ENCODE peak calls at places on chromosomes 11 and 22, in four cellular contexts. G, F, V and I are unnamed samples.

GRCh38 chr11:108635106-108635505 is 29.8 kb upstream of the DDX10 start:
- DNase-seq in V (no peak), G (peak; percentile 100), F (no peak), I (peak; percentile 92)

GRCh38 chr11:70064011-70064725 is 13.9 kb upstream of the ANO1 start:
- DNase-seq in F (no peak), G (no peak), V (no peak), I (no peak)

GRCh38 chr22:36383110-36383581 is 4.6 kb downstream of the MYH9 start:
- DNase-seq in G (peak; percentile 85), F (no peak), V (no peak), I (peak; percentile 55)

GRCh38 chr22:50529416-50530279 is at the start of gene TYMP:
- DNase-seq in V (no peak), G (no peak), F (peak; percentile 50), I (no peak)

GRCh38 chr11:78419327-78419726 is 1.7 kb upstream of the GAB2 start:
- DNase-seq in G (peak; percentile 45), V (peak; percentile 88), F (peak; percentile 81), I (peak; percentile 82)

GRCh38 chr11:1782831-1783724 is 19.4 kb upstream of the CTSD start:
- DNase-seq in F (no peak), V (no peak), G (peak; percentile 62), I (no peak)

GRCh38 chr11:102850973-102851745 is 7.8 kb upstream of the MMP3 start:
- DNase-seq in F (no peak), G (peak; percentile 55), V (no peak), I (peak; percentile 74)

GRCh38 chr22:43826142-43827093 is 14.3 kb upstream of the EFCAB6 start:
- DNase-seq in V (peak; percentile 20), G (no peak), F (no peak), I (peak; percentile 79)

GRCh38 chr11:44970293-44970692 is 19.6 kb upstream of the TP53I11 start:
- DNase-seq in G (no peak), V (no peak), F (no peak), I (no peak)

GRCh38 chr22:49469896-49470740 is 357.6 kb downstream of the BRD1 start:
- DNase-seq in F (no peak), G (no peak), V (no peak), I (no peak)

GRCh38 chr11:131978351-131978750 is 607.9 kb downstream of the NTM start:
- DNase-seq in V (no peak), G (no peak), F (no peak), I (peak; percentile 17)

GRCh38 chr22:19514831-19515565 is 9.2 kb downstream of the CLDN5 start:
- DNase-seq in V (no peak), F (no peak), G (no peak), I (peak; percentile 12)

GRCh38 chr11:13923716-13924650 is 38.5 kb upstream of the SPON1 start:
- DNase-seq in V (no peak), F (no peak), G (peak; percentile 75), I (no peak)

GRCh38 chr22:41826430-41827383 is 6.2 kb upstream of the SREBF2 start:
- DNase-seq in F (no peak), G (no peak), V (no peak), I (no peak)

GRCh38 chr11:46695345-46696211 is 4.8 kb downstream of the ARHGAP1 start:
- DNase-seq in F (no peak), G (no peak), V (no peak), I (no peak)
- H3K27ac ChIP-seq in F (no peak overlapping the region), G (no peak overlapping the region), V (peak overlapping the region; percentile 78), I (no peak overlapping the region)

GRCh38 chr11:120335596-120335927 is 651 bp upstream of the ARHGEF12 start:
- DNase-seq in V (peak; percentile 36), F (no peak), G (no peak), I (no peak)

GRCh38 chr11:120334894-120335462 is 1.2 kb upstream of the ARHGEF12 start:
- DNase-seq in V (peak; percentile 80), G (peak; percentile 81), F (peak; percentile 81), I (peak; percentile 73)

GRCh38 chr11:120337133-120337895 is 1.1 kb downstream of the ARHGEF12 start:
- DNase-seq in V (peak; percentile 39), F (peak; percentile 61), G (peak; percentile 50), I (no peak)

GRCh38 chr11:120336641-120337132 is 474 bp downstream of the ARHGEF12 start:
- DNase-seq in G (no peak), V (no peak), F (no peak), I (no peak)

DNA sequence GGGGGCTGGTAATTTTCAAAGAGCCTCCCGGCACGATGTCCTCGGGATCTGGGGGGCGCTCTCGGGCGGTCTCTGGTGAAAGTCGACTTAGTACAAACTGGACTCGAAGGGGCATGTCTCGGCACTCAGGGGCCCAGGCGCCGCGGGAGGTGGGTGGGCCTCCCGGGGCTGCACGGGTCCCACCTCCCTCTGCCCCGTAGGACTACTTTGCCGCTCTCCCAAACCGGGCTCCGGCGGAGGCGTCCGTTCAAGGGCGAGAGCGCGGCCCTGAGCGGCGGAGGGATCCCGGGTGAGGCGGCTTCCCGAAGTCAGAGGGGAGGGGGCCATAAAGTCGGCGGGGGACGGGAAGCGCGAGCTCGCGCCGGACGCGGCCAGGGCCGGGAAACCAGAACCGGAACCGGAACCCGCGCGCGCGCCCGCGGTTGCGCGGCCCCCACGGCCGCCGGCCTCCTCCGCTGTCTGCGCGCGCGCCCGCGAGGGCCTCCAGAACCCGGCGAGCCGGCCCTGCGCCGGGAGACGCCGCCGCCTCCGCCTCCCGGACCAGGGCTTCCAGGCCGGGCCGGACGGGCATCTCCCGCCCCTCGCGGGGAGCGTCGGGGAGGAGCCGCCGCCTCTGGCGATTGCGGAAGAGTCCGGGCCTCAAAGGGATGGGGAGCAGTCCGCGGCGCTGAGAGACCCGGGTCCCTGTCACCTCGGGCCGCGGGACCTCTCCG is at the start of gene ARHGEF12:
- DNase-seq in G (peak; percentile 85), F (peak; percentile 97), V (peak; percentile 92), I (peak; percentile 80)
- TF ChIP-seq CTCF in G (peak; percentile 44), F (no peak), V (peak; percentile 14), I (peak; percentile 50)

GRCh38 chr11:75570559-75571139 is 8.6 kb downstream of the SERPINH1 start:
- DNase-seq in G (no peak), F (no peak), V (no peak), I (no peak)

GRCh38 chr11:75572744-75573143 is 10.7 kb downstream of the SERPINH1 start:
- DNase-seq in G (no peak), F (no peak), V (no peak), I (no peak)

GRCh38 chr11:75568616-75569219 is 6.7 kb downstream of the SERPINH1 start:
- DNase-seq in V (no peak), F (no peak), G (no peak), I (no peak)

GRCh38 chr11:75574698-75575265 is 12.7 kb downstream of the SERPINH1 start:
- DNase-seq in G (no peak), V (no peak), F (no peak), I (no peak)

GRCh38 chr11:75571625-75572024 is 9.6 kb downstream of the SERPINH1 start:
- DNase-seq in F (no peak), V (no peak), G (no peak), I (no peak)
- H3K27ac ChIP-seq in F (no peak overlapping the region), V (no peak overlapping the region), G (no peak overlapping the region), I (no peak overlapping the region)

DNA sequence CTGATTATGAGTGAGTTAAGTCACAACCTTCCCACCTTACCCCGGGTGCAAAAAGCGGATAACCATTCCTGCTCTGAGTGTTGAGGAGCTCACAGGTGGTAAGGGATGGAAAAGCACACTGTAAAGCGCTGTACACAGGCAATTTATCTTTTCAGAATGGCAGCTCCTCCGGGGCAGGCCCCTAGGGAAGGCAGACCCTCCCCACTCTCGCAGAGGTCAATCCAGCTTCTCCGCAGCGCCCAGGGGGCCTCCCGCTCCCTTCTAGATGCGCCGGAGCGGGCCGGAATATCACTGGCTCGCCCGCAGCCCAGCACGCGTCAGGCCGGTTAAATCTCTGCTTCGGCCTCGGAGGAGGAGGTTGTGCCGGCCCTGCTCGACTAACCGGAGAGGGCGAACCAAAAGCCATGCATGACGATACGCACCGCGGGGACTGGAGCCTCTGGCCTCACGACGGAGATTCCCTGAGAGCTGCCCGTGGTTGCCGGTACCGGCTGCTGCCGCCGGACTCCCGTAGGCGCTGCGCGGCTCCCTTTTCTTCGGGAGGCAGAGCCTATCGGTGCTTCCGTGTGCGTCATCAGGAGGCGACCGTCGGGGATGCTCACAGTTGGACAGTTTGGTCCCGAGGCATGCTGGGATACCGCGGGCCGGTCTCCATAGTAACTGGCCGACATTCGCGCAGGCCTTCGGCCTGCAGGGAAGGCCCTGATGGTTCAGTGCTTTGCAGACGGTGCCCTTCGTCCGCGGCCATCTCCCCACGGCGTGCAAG is at the start of gene BRMS1:
- DNase-seq in F (peak; percentile 98), V (peak; percentile 99), G (peak; percentile 94), I (peak; percentile 91)
- TF ChIP-seq CTCF in F (no peak), V (peak; percentile 46), G (no peak), I (peak; percentile 38)

GRCh38 chr11:134802116-134802515 is 390.1 kb upstream of the B3GAT1 start:
- DNase-seq in G (peak; percentile 33), F (no peak), V (no peak), I (no peak)

GRCh38 chr11:134800826-134801225 is 388.8 kb upstream of the B3GAT1 start:
- DNase-seq in G (no peak), F (no peak), V (no peak), I (no peak)

GRCh38 chr11:134802598-134802997 is 390.6 kb upstream of the B3GAT1 start:
- DNase-seq in F (no peak), V (no peak), G (no peak), I (no peak)

GRCh38 chr11:134800130-134800529 is 388.1 kb upstream of the B3GAT1 start:
- DNase-seq in G (peak; percentile 12), F (no peak), V (no peak), I (no peak)

GRCh38 chr11:134801526-134801925 is 389.5 kb upstream of the B3GAT1 start:
- DNase-seq in F (no peak), V (no peak), G (no peak), I (no peak)
- H3K27ac ChIP-seq in F (no peak overlapping the region), V (no peak overlapping the region), G (no peak overlapping the region), I (no peak overlapping the region)

DNA sequence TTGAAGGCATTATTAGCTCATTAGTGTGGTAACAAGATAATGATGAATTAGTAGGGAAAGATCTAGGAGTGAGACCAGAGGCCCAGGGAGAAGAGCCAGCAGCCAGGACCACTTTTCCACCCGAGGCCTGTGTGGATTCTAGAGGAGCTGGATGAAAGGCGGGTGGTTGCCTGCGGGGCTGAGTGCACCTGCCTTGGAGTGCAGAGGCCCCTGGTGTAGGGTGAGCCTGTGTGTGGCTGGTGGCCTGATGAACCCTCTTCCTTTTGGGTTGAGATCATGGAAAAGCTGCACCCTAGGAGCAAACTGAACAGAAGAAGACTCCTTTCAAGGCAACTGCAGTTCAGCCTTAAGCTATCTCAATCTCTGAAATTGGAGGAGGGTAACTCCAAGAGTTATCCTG is 5.9 kb upstream of the TP53AIP1 start:
- DNase-seq in F (no peak), V (no peak), G (no peak), I (no peak)
- TF ChIP-seq CTCF in F (no peak), V (peak; percentile 24), G (no peak), I (peak; percentile 50)